ENCODE peak calls at places on chromosomes 7 and 10, in eight cellular contexts. N is colonic mucosa, O is heart left ventricle, S is IMR-90, V is H1, K is heart right ventricle, A is lung, L is adipocyte. I is an unnamed sample. For H3K4me1 and H3K27me3, the result is how much of the 10 kb centered on the place peaks cover.

GRCh38 chr7:36739351-36739750 is 15.1 kb upstream of the AOAH start:
- DNase-seq in N (no peak), O (no peak), S (no peak), V (no peak), K (no peak), A (no peak), L (no peak), I (no peak)

GRCh38 chr10:33041783-33042437 is 83.9 kb upstream of the ITGB1 start:
- DNase-seq in N (no peak), O (no peak), S (no peak), V (peak), K (no peak), A (no peak), L (no peak), I (no peak)

GRCh38 chr7:5666361-5666760 is 115.1 kb downstream of the RNF216 start:
- DNase-seq in N (no peak), O (no peak), S (no peak), V (no peak), K (no peak), A (no peak), L (no peak), I (no peak)

GRCh38 chr7:23261843-23262452 is 15.4 kb downstream of the GPNMB start:
- DNase-seq in N (peak), O (peak), S (peak), V (peak), K (peak), A (peak), L (peak), I (peak)

GRCh38 chr10:78502208-78502943 is 468.7 kb downstream of the RPS24 start:
- DNase-seq in N (no peak), O (no peak), S (peak), V (no peak), K (no peak), A (no peak), L (peak), I (no peak)

GRCh38 chr7:141231018-141231792 is 157.3 kb downstream of the TMEM178B start:
- DNase-seq in N (no peak), O (no peak), S (peak), V (no peak), K (peak), A (no peak), L (peak), I (no peak)

GRCh38 chr7:87475359-87476178 is at the start of gene ABCB4:
- DNase-seq in N (no peak), O (peak), S (no peak), V (peak), K (peak), A (no peak), L (peak), I (no peak)

GRCh38 chr7:26013551-26014083 is 138.4 kb upstream of the NFE2L3 start:
- DNase-seq in N (no peak), O (no peak), S (no peak), V (no peak), K (no peak), A (no peak), L (no peak), I (no peak)

GRCh38 chr10:10497245-10497644 is 520.4 kb upstream of the CELF2 start:
- DNase-seq in N (no peak), O (no peak), S (no peak), V (no peak), K (no peak), A (no peak), L (no peak), I (no peak)

GRCh38 chr10:30456262-30456661 is 22.3 kb downstream of the MAP3K8 start:
- DNase-seq in N (peak), O (no peak), S (no peak), V (no peak), K (no peak), A (peak), L (no peak), I (no peak)

GRCh38 chr7:44547536-44548221 is 6.5 kb upstream of the NPC1L1 start:
- DNase-seq in N (no peak), O (no peak), S (no peak), V (no peak), K (no peak), A (no peak), L (no peak), I (no peak)

GRCh38 chr7:95642173-95642572 is 45.9 kb upstream of the PDK4 start:
- DNase-seq in N (no peak), O (no peak), S (no peak), V (no peak), K (no peak), A (no peak), L (no peak), I (no peak)

GRCh38 chr10:63114031-63114814 is 18.9 kb upstream of the NRBF2 start:
- DNase-seq in N (peak), O (peak), S (peak), V (no peak), K (peak), A (peak), L (peak), I (no peak)

GRCh38 chr7:36661135-36661840 is 63.0 kb downstream of the AOAH start:
- DNase-seq in N (peak), O (no peak), S (peak), V (no peak), K (no peak), A (no peak), L (no peak), I (no peak)

GRCh38 chr7:128839751-128840177 is 9.6 kb downstream of the FLNC start:
- DNase-seq in N (no peak), O (peak), S (no peak), V (no peak), K (no peak), A (no peak), L (no peak), I (no peak)

GRCh38 chr7:54426406-54426805 is 115.8 kb upstream of the VSTM2A start:
- DNase-seq in N (no peak), O (no peak), S (no peak), V (no peak), K (no peak), A (no peak), L (no peak), I (no peak)

GRCh38 chr10:86265877-86266259 is 100.7 kb downstream of the GRID1 start:
- DNase-seq in N (no peak), O (no peak), S (no peak), V (peak), K (no peak), A (no peak), L (no peak), I (no peak)

GRCh38 chr10:75111906-75112703 is 649 bp downstream of the SAMD8 start:
- DNase-seq in N (peak), O (peak), S (peak), V (peak), K (peak), A (peak), L (peak), I (peak)

GRCh38 chr10:18551473-18551872 is 99.9 kb downstream of the NSUN6 start:
- DNase-seq in N (no peak), O (no peak), S (no peak), V (no peak), K (no peak), A (no peak), L (no peak), I (no peak)

GRCh38 chr7:131692131-131692960 is 135.9 kb upstream of the PODXL start:
- DNase-seq in N (peak), O (peak), S (peak), V (peak), K (peak), A (peak), L (peak), I (no peak)

GRCh38 chr10:131131726-131132561 is 179.6 kb downstream of the TCERG1L start:
- DNase-seq in N (no peak), O (no peak), S (no peak), V (no peak), K (peak), A (no peak), L (no peak), I (no peak)

GRCh38 chr10:102119417-102120141 is 589 bp downstream of the LDB1 start:
- DNase-seq in N (peak), O (no peak), S (peak), V (peak), K (peak), A (peak), L (peak), I (peak)

GRCh38 chr7:115676080-115676479 is 354.5 kb downstream of the TFEC start:
- DNase-seq in N (no peak), O (no peak), S (peak), V (no peak), K (peak), A (no peak), L (no peak), I (no peak)

GRCh38 chr7:81662531-81662930 is 107.3 kb downstream of the HGF start:
- DNase-seq in N (no peak), O (no peak), S (no peak), V (no peak), K (no peak), A (no peak), L (peak), I (no peak)

GRCh38 chr7:105187302-105188169 is 173.5 kb downstream of the KMT2E start:
- DNase-seq in N (no peak), O (no peak), S (peak), V (no peak), K (no peak), A (no peak), L (no peak), I (no peak)

GRCh38 chr10:72058347-72058898 is 29.9 kb downstream of the SPOCK2 start:
- DNase-seq in N (no peak), O (no peak), S (no peak), V (no peak), K (no peak), A (no peak), L (no peak), I (no peak)

GRCh38 chr7:2523941-2524807 is 4.6 kb downstream of the LFNG start:
- DNase-seq in N (peak), O (peak), S (peak), V (peak), K (peak), A (peak), L (peak), I (no peak)

GRCh38 chr10:95513008-95513589 is 48.1 kb downstream of the SORBS1 start:
- DNase-seq in N (peak), O (no peak), S (no peak), V (no peak), K (no peak), A (no peak), L (no peak), I (no peak)

GRCh38 chr10:117539271-117539876 is 3.2 kb upstream of the EMX2 start:
- DNase-seq in N (no peak), O (no peak), S (no peak), V (no peak), K (no peak), A (no peak), L (no peak), I (no peak)

GRCh38 chr10:3776796-3777571 is 8.0 kb downstream of the KLF6 start:
- DNase-seq in N (peak), O (no peak), S (peak), V (no peak), K (peak), A (no peak), L (peak), I (peak)

GRCh38 chr10:4243651-4244050 is 458.6 kb upstream of the KLF6 start:
- DNase-seq in N (no peak), O (no peak), S (peak), V (no peak), K (peak), A (no peak), L (peak), I (no peak)

GRCh38 chr10:12428447-12429135 is 79.2 kb downstream of the CAMK1D start:
- DNase-seq in N (no peak), O (no peak), S (no peak), V (no peak), K (no peak), A (no peak), L (no peak), I (no peak)

GRCh38 chr10:74223755-74224530 is 72.9 kb downstream of the ADK start:
- DNase-seq in N (no peak), O (no peak), S (peak), V (no peak), K (no peak), A (no peak), L (peak), I (no peak)

GRCh38 chr10:116470071-116470470 is 42.4 kb downstream of the PNLIPRP3 start:
- DNase-seq in N (no peak), O (no peak), S (no peak), V (no peak), K (no peak), A (no peak), L (no peak), I (no peak)

GRCh38 chr10:110274072-110274627 is 30.6 kb downstream of the SMNDC1 start:
- DNase-seq in N (no peak), O (no peak), S (no peak), V (no peak), K (no peak), A (no peak), L (no peak), I (no peak)

GRCh38 chr7:158362912-158363905 is 224.4 kb downstream of the PTPRN2 start:
- DNase-seq in N (no peak), O (no peak), S (no peak), V (peak), K (no peak), A (no peak), L (no peak), I (no peak)

DNA sequence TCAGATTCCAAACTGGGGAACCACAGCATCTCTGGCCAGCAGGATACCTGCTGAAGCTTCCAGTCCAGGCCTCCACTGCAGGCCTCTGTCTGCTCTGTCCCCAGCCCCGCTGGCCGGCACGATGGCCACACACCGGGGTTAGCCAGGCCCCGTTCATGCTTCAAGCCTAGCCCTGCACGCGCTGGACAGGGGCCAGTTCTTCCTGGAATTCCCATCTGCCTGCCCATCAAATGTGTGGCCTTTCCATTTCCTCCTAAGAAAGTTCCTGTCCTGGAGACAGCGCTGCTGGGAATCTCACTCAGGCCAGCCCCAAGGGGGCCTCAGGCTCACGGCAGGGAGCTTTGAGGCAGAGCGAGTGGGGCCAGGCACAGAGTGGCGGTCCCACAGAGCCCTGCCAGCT is 18.0 kb downstream of the SH2B2 start:
- DNase-seq in N (no peak), O (no peak), S (no peak), V (no peak), K (peak), A (no peak), L (no peak), I (no peak)
- H3K4me1 ChIP-seq in N (under half), O (under half), S (under half), V (under half), K (under half), A (under half), L (under half), I (under half)

DNA sequence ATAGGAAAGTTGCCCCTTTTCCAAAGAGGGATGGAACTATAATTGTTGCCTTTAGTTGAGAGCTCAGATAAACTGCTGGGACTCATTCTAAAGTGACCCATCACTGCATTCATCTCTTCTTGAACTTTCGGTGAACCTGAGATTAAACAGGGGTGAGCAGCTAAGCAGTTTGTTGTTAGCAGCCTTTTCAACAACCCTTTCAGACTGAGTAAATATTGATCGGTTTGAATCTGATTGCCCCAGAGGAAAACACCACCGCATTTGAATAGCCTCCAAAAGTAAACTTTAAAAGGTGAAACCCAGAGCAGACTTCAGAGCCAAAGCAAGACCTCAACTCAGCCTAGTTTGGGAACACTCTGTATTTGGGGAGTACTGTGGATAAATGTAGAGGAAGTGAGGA is 4.7 kb downstream of the HOXA1 start:
- DNase-seq in N (no peak), O (no peak), S (no peak), V (no peak), K (no peak), A (no peak), L (no peak), I (no peak)
- H3K27me3 ChIP-seq in N (under half), O (half or more), S (under half), V (half or more), K (half or more), A (under half), L (under half), I (under half)

GRCh38 chr10:21715531-21716195 is 181.6 kb downstream of the MLLT10 start:
- DNase-seq in N (no peak), O (no peak), S (peak), V (no peak), K (no peak), A (no peak), L (peak), I (no peak)
- H3K4me1 ChIP-seq in N (under half), O (under half), S (under half), V (under half), K (under half), A (under half), L (under half), I (under half)

GRCh38 chr7:7686806-7687205 is 31.6 kb downstream of the RPA3 start:
- DNase-seq in N (no peak), O (no peak), S (no peak), V (no peak), K (no peak), A (no peak), L (no peak), I (no peak)

GRCh38 chr7:7681936-7682329 is 36.5 kb downstream of the RPA3 start:
- DNase-seq in N (no peak), O (no peak), S (no peak), V (no peak), K (no peak), A (no peak), L (peak), I (no peak)

GRCh38 chr7:7675686-7676085 is 35.1 kb downstream of the UMAD1 start:
- DNase-seq in N (no peak), O (no peak), S (no peak), V (no peak), K (no peak), A (no peak), L (no peak), I (no peak)

GRCh38 chr7:7682856-7683255 is 35.6 kb downstream of the RPA3 start:
- DNase-seq in N (no peak), O (no peak), S (no peak), V (no peak), K (no peak), A (no peak), L (no peak), I (no peak)

GRCh38 chr7:7681191-7681935 is 37.0 kb downstream of the RPA3 start:
- DNase-seq in N (peak), O (no peak), S (peak), V (no peak), K (peak), A (peak), L (peak), I (no peak)
- H3K27me3 ChIP-seq in N (under half), O (under half), S (under half), V (under half), K (under half), A (under half), L (under half), I (under half)

DNA sequence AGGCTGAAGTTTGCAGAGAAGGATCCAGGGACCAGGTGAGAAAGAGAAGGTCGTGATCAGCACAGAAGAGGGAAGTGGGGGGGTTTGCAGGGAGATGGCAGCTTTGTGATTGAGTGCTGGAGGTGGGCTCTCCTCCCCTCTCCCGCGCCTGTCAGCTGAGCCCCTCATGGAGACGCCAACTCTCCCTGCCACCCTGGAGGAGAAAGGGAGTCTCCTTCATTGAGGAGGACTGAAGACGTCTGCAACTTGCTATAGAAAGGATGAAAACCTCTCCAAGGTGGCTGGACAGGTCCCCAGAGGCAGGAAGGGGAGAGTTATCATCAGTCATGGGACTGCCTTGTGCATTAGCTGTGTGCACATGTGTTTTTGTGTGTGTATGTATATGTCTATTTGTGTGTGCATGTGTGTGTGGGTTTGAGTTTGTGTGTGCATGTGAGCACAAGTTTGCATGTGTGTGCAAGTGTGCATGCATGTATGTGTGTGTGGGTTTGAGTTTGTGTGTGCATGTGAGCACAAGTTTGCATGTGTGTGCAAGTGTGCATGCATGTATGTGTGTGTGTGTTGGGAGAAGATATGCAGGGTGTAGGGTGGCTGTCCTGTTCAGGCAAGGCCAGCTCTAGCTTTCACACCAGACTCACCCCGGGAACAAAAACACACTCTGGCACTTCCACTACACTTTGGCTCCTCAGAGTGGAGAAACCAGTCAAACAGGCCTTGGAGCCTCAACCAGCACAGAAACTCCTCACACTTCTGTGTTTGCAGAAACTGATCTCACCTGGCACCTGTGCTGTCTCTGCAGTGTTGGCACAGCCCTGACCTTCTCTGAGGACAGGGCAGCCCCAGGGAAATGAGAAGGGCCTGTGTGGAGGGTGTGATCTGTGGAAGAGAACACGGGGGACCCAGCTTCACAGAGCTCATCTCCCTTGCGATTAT is 3.8 kb upstream of the CALML5 start:
- DNase-seq in N (peak), O (no peak), S (no peak), V (no peak), K (no peak), A (peak), L (no peak), I (no peak)
- H3K4me1 ChIP-seq in N (under half), O (under half), S (under half), V (under half), K (under half), A (under half), L (under half), I (under half)

GRCh38 chr10:49610015-49610734 is at the start of gene SLC18A3:
- DNase-seq in N (no peak), O (no peak), S (no peak), V (peak), K (no peak), A (no peak), L (peak), I (no peak)
- H3K27me3 ChIP-seq in N (half or more), O (half or more), S (half or more), V (half or more), K (half or more), A (under half), L (half or more), I (under half)